ENCODE peak calls at places on chromosomes 12 and 14, in eight cellular contexts. W is tibial nerve; B is colonic mucosa; A is CD8-positive, alpha-beta T cell; D is keratinocyte; V is spleen; L is psoas muscle; E is uterus. P is an unnamed sample. For H3K27me3 and H3K9me3, the result is how much of the 10 kb centered on the place peaks cover.

GRCh38 chr14:72605096-72605920 is 288.6 kb downstream of the DPF3 start:
- DNase-seq in B (peak), D (no peak), E (no peak), A (no peak), L (no peak), V (no peak), W (no peak), P (no peak)

GRCh38 chr14:66493750-66494149 is 7.6 kb downstream of the CCDC196 start:
- DNase-seq in A (no peak), W (no peak), D (no peak), B (no peak), V (no peak), E (no peak), L (no peak), P (no peak)

GRCh38 chr12:52630609-52631200 is 12.3 kb upstream of the KRT73 start:
- DNase-seq in D (no peak), L (no peak), B (no peak), A (no peak), E (no peak), W (no peak), V (peak), P (no peak)

GRCh38 chr12:80877706-80878384 is 59.9 kb downstream of the LIN7A start:
- DNase-seq in B (no peak), V (no peak), L (no peak), D (no peak), E (no peak), A (no peak), W (no peak), P (no peak)

GRCh38 chr12:24770851-24771250 is 178.1 kb downstream of the BCAT1 start:
- DNase-seq in D (no peak), W (no peak), B (no peak), V (no peak), L (no peak), A (no peak), E (no peak), P (no peak)

GRCh38 chr14:96052541-96053105 is 13.5 kb downstream of the C14orf132 start:
- DNase-seq in D (no peak), L (no peak), B (no peak), A (no peak), V (peak), W (no peak), E (no peak), P (peak)

GRCh38 chr12:106246891-106247730 is 709 bp downstream of the CKAP4 start:
- DNase-seq in A (peak), E (peak), D (no peak), W (peak), V (peak), B (peak), L (peak), P (peak)

GRCh38 chr14:37594916-37595808 is at the start of the genes FOXA1 and TTC6:
- DNase-seq in E (no peak), V (no peak), L (no peak), W (no peak), B (peak), A (no peak), D (no peak), P (no peak)

GRCh38 chr12:88897723-88898122 is 317.5 kb upstream of the KITLG start:
- DNase-seq in E (no peak), L (no peak), B (no peak), D (no peak), A (no peak), W (no peak), V (no peak), P (no peak)

GRCh38 chr12:113942209-113942608 is 23.9 kb downstream of the RBM19 start:
- DNase-seq in E (no peak), W (no peak), B (no peak), D (no peak), L (no peak), V (no peak), A (no peak), P (no peak)

GRCh38 chr12:58877243-58877743 is 43.0 kb downstream of the LRIG3 start:
- DNase-seq in V (no peak), L (no peak), E (no peak), B (peak), A (no peak), D (peak), W (peak), P (no peak)

GRCh38 chr12:124833693-124834122 is 30.0 kb downstream of the SCARB1 start:
- DNase-seq in D (no peak), E (no peak), V (no peak), B (no peak), L (no peak), A (no peak), W (no peak), P (peak)

GRCh38 chr12:115956674-115957073 is 320.8 kb downstream of the MED13L start:
- DNase-seq in L (no peak), W (no peak), B (no peak), A (no peak), V (no peak), D (no peak), E (no peak), P (no peak)

GRCh38 chr14:68975667-68976066 is 3.4 kb downstream of the ACTN1 start:
- DNase-seq in B (no peak), V (no peak), E (peak), L (no peak), D (no peak), A (no peak), W (no peak), P (peak)

GRCh38 chr12:106248849-106249371 is 1.1 kb upstream of the CKAP4 start:
- DNase-seq in L (no peak), V (peak), D (no peak), A (no peak), E (no peak), B (peak), W (no peak), P (no peak)

GRCh38 chr12:121124402-121125109 is 8.1 kb upstream of the P2RX7 start:
- DNase-seq in B (no peak), E (no peak), V (no peak), A (no peak), W (no peak), D (peak), L (no peak), P (peak)

GRCh38 chr14:67514203-67514607 is 18.9 kb upstream of the PLEKHH1 start:
- DNase-seq in E (peak), D (no peak), W (no peak), V (peak), A (no peak), B (peak), L (peak), P (no peak)

GRCh38 chr14:100159107-100159864 is at the start of gene DEGS2:
- DNase-seq in W (no peak), A (peak), V (peak), D (no peak), L (no peak), B (peak), E (no peak), P (no peak)

GRCh38 chr14:100772607-100773165 is 46.0 kb downstream of the DLK1 start:
- DNase-seq in B (no peak), E (no peak), V (peak), L (no peak), A (no peak), D (no peak), W (no peak), P (no peak)

GRCh38 chr12:93380480-93381121 is 2.9 kb downstream of the NUDT4 start:
- DNase-seq in V (no peak), D (no peak), W (no peak), E (no peak), L (no peak), A (no peak), B (no peak), P (no peak)

DNA sequence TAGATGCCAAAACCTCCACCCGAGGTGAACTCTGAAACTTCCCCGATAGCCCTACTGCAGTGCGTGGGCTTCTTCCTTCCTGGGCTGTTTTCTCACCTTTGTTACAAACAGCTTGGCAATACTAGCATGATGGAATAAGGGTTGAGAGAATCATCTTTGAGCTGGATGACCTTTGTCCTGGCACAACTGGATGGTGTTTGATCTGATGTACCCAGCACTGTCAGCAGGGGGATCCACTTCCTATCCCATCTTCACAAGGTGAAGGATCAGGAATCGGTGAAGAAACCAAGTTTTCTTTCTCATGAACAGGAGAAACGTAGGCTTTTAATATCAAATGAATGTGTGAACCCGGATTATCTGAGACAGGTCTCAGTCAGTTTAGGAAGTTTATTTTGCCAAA is 19.5 kb upstream of the LRRC10 start:
- DNase-seq in V (no peak), E (no peak), L (no peak), B (no peak), D (no peak), W (no peak), A (no peak), P (no peak)
- TF ChIP-seq CTCF in V (no peak), E (no peak), L (peak), B (no peak), D (peak), W (no peak), A (no peak), P (no peak)

DNA sequence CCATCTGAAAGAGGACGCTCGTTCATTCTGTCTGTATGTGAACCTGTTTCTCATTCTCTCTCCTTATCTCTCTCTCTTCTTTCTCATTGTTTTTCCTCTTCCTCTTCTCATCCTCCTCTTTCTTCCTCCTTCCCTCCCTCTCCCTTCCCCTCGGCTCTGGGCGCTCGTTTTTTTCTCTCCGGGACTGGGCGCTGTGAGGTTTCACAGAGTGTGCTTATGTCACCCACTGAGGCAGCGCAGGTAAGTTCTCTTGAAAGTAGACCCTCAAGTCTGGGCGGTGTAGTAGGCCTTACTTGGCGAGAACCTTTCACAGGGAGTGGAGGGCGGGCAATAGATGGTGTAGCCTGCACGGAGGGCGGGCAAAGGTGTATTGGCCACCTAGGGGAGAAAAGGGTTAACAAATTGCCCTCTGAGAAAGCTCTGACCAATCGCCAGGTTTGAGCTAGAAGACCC is 4.5 kb upstream of the SIX1 start:
- DNase-seq in W (no peak), A (no peak), D (no peak), B (no peak), V (no peak), E (no peak), L (no peak), P (no peak)
- H3K27me3 ChIP-seq in W (under half), A (half or more), D (half or more), B (half or more), V (half or more), E (under half), L (under half), P (half or more)

GRCh38 chr14:105178868-105179140 is 2.3 kb downstream of the NUDT14 start:
- DNase-seq in W (no peak), V (no peak), L (no peak), D (no peak), A (no peak), B (no peak), E (no peak), P (no peak)
- H3K9me3 ChIP-seq in W (under half), V (under half), L (under half), D (under half), A (under half), B (under half), E (under half), P (under half)

DNA sequence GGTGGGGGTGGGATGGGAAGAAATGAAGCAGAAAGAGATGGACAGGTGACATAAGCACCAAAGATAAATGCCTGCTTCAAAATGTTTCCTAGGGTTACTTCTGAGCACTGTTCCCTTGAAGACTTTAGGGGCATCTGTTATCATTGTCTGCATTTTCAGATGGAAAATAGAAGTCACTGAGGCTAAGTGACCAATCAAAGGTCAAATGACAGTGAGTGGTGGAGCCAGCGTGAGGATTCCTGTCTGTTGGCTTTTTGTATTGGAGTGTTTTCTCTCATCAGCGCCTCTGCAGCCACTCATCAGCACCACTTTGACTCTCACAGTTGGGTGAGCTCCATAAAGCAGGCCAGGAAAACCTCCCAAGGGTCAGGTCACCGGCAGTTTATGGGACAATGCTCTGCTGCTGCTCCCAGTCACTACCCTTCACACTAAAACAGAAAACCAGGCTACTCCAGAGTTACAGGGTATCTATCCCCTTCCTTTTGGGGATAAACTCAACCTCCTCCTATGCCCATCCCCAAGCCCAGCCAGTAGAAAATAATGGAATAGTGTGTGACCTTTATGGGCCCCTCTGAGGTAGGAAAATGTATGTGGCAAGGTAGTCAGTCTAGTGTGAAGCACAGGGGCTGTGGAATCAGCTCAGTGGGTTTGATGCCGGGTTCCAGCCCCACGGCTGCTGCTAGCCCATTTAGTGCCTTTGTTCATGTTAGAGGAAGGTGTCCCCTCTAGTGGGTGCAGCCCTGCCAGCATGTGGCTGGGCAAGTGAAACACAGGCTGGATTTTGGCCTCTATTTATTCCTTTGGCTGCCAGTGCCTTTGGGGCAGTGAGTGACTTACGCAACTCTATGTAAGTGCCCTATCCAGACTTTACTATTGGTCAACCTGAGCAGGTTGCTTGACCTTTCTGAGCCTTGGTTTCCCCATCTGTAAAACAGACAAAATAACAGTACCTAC is 133.7 kb upstream of the CPM start:
- DNase-seq in W (no peak), A (no peak), L (no peak), B (no peak), D (no peak), V (no peak), E (no peak), P (no peak)
- TF ChIP-seq CTCF in W (no peak), A (no peak), L (no peak), B (no peak), D (no peak), V (no peak), E (no peak), P (no peak)

GRCh38 chr12:48451372-48451771 is 21.0 kb upstream of the ANP32D start:
- DNase-seq in W (no peak), L (no peak), A (no peak), D (no peak), V (no peak), E (no peak), B (no peak), P (no peak)

GRCh38 chr12:48445538-48445937 is 26.8 kb upstream of the ANP32D start:
- DNase-seq in B (no peak), W (no peak), D (no peak), E (no peak), V (no peak), L (no peak), A (no peak), P (no peak)

GRCh38 chr12:48447755-48448154 is 24.6 kb upstream of the ANP32D start:
- DNase-seq in E (no peak), V (no peak), B (no peak), L (no peak), D (no peak), A (no peak), W (no peak), P (no peak)

GRCh38 chr12:48442191-48442828 is 30.0 kb upstream of the ANP32D start:
- DNase-seq in B (no peak), L (no peak), E (no peak), V (no peak), A (no peak), W (no peak), D (no peak), P (no peak)

DNA sequence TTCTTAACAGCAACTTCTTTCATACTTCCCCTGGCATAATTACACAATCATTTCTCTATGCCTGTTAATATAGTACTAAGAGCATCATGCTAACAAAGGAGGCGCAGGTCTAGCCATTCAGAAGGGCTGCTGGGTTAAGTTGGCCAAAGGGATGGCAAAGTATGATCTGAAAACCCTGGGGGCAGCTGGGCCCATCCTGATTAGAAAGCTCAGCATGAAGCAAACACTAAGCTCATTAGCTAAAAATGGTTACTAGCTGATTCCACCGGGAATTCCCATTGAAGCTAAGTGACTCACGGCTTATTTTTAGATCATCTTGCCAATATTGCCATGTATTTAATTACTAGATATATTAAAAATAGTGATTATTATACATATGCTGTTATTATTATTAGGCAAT is 26.0 kb upstream of the ANP32D start:
- DNase-seq in L (no peak), D (no peak), W (no peak), B (no peak), E (no peak), V (no peak), A (no peak), P (no peak)
- H3K27me3 ChIP-seq in L (under half), D (under half), W (under half), B (under half), E (under half), V (under half), A (under half), P (under half)

DNA sequence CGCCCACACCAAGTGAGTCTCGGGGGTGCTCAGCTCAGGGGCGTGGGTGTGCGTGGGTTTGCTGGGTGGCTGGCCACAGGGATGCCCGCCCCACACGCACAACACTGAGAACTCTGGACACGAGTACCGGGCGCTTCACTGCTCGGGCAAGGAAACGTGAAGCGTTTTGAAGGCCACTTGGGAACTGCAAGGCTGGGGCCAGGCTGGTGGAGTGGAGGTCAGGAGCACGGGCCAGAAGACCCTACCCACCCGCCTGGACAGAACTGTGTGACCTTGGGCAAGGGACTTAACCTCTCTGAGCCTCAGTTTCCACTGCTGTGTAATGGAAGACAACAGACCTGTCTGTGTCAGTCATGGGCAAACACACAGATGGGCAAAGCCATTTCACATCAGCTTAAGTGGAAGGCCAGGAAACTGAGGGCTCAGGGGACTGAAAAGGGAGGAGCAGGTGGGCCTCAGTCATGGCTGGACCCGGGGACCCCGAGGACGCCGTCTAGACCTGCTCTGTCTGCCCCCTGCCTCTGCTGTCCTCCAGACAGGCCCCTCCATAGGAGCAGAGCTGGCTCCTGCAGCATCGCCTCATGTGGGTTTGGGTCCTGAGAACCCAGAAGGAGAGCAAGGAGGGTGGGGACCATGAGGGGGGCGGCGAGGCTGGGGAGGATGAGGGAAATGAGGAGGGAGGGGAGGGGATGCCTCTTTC is 52.5 kb downstream of the ADGRD1 start:
- DNase-seq in V (peak), E (no peak), L (no peak), A (no peak), D (no peak), W (no peak), B (no peak), P (no peak)
- H3K9me3 ChIP-seq in V (under half), E (under half), L (under half), A (under half), D (under half), W (under half), B (under half), P (under half)

DNA sequence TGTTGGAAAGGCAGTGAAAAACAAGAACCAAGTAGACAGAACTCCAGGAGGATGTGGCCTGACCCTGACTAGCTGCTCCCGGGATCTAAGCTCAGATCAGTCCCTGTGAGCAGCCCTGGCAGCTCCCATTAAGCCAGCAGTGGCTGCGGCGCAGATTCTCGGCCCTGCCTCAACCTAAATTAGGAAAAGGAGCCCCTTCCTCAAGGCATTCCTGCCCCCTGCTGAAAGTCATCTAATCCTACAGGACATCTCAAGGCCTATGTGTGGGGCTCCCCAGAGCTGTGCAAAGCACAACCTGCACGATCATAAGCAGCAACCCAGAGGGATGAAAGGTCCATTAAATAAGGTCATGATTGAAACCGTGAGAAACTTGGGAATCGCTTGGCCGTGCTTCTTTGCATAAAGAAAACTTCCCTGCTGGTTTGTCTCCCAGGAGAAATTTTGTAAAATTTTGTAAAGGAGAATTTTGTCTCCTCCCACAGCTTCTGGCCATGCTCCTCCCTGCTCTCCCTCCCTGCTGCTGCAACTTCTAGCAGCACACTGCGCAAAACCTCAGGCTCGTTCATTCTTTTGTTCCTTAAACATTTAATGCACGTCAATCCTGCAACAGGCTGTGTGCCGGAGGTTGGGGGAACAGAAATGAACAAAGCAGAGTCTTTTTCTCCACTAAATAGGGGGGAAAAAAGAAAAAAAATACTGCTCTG is 96.6 kb upstream of the SLC35F4 start:
- DNase-seq in E (peak), V (no peak), W (no peak), D (no peak), L (no peak), B (no peak), A (no peak), P (no peak)
- TF ChIP-seq CTCF in E (no peak), V (no peak), W (no peak), D (no peak), L (no peak), B (no peak), A (no peak), P (no peak)

GRCh38 chr14:65075628-65076325 is 26.5 kb downstream of the MAX start:
- DNase-seq in L (no peak), E (no peak), D (no peak), B (no peak), A (no peak), V (no peak), W (no peak), P (no peak)

GRCh38 chr14:65072256-65072655 is 30.1 kb downstream of the MAX start:
- DNase-seq in L (no peak), D (no peak), W (no peak), E (no peak), V (no peak), B (no peak), A (no peak), P (no peak)

GRCh38 chr14:65074449-65075155 is 27.7 kb downstream of the MAX start:
- DNase-seq in B (no peak), E (no peak), V (no peak), L (no peak), W (no peak), D (no peak), A (no peak), P (no peak)

GRCh38 chr14:65072937-65073336 is 29.4 kb downstream of the MAX start:
- DNase-seq in W (no peak), D (no peak), L (no peak), A (no peak), V (no peak), E (no peak), B (no peak), P (no peak)

GRCh38 chr14:65073605-65074201 is 28.6 kb downstream of the MAX start:
- DNase-seq in A (no peak), B (peak), V (no peak), W (no peak), D (no peak), L (no peak), E (no peak), P (no peak)
- H3K27me3 ChIP-seq in A (under half), B (under half), V (under half), W (under half), D (under half), L (under half), E (under half), P (under half)